ENCODE peak calls at places on chromosomes 3 and 15, in nine cellular contexts. O is A549, N is uterus, T is transverse colon, E is thyroid gland, C is body of pancreas, L is tibial nerve, A is erythroblast, R is breast epithelium. P is an unnamed sample.

GRCh38 chr3:196220587-196220986 is 4.3 kb downstream of the SLC51A start:
- DNase-seq in A (no peak), R (no peak), C (no peak), N (no peak), E (no peak), T (no peak), L (no peak), O (no peak), P (no peak)

GRCh38 chr3:57098418-57099310 is 38.2 kb downstream of the SPATA12 start:
- DNase-seq in O (no peak), T (no peak), R (no peak), N (no peak), L (no peak), C (no peak), A (no peak), E (no peak), P (no peak)

GRCh38 chr15:99454941-99455795 is 110.6 kb upstream of the MEF2A start:
- DNase-seq in T (peak; percentile 50), E (peak; percentile 71), A (no peak), L (peak; percentile 64), R (peak; percentile 68), N (peak; percentile 87), O (peak; percentile 19), C (peak; percentile 66), P (peak; percentile 80)

GRCh38 chr3:83033123-83033522 is 1271.7 kb upstream of the GBE1 start:
- DNase-seq in O (no peak), R (no peak), E (no peak), T (no peak), C (no peak), N (no peak), L (no peak), A (no peak), P (no peak)

GRCh38 chr15:70752142-70752754 is 11.1 kb downstream of the UACA start:
- DNase-seq in N (no peak), R (no peak), A (no peak), T (peak; percentile 34), C (no peak), O (no peak), E (peak; percentile 22), L (peak; percentile 60), P (no peak)

GRCh38 chr3:126344380-126345041 is 12.7 kb downstream of the KLF15 start:
- DNase-seq in O (no peak), T (peak; percentile 6), N (peak; percentile 11), L (no peak), C (no peak), R (no peak), A (no peak), E (no peak), P (no peak)

GRCh38 chr3:4953119-4953518 is 26.1 kb upstream of the BHLHE40 start:
- DNase-seq in A (no peak), C (no peak), E (no peak), L (no peak), R (no peak), N (no peak), O (no peak), T (no peak), P (no peak)

GRCh38 chr3:98705694-98706093 is 57.4 kb upstream of the ST3GAL6 start:
- DNase-seq in E (no peak), T (no peak), L (no peak), O (no peak), N (no peak), R (no peak), C (no peak), A (no peak), P (no peak)

GRCh38 chr3:58492385-58492970 is 582 bp downstream of the KCTD6 start:
- DNase-seq in N (no peak), R (no peak), O (no peak), L (no peak), E (peak; percentile 35), T (no peak), A (peak; percentile 47), C (peak; percentile 22), P (peak; percentile 24)

GRCh38 chr3:88528494-88528893 is 378.7 kb downstream of the C3orf38 start:
- DNase-seq in A (no peak), O (no peak), N (no peak), R (no peak), E (no peak), C (no peak), T (no peak), L (no peak), P (no peak)

GRCh38 chr3:102123590-102124190 is 274.4 kb downstream of the NFKBIZ start:
- DNase-seq in E (no peak), L (no peak), O (no peak), C (no peak), N (no peak), R (no peak), T (no peak), A (no peak), P (no peak)

GRCh38 chr3:98806583-98806982 is 43.4 kb downstream of the ST3GAL6 start:
- DNase-seq in N (no peak), L (no peak), E (no peak), C (no peak), O (no peak), T (no peak), A (no peak), R (no peak), P (no peak)

GRCh38 chr15:77864211-77865105 is 213.1 kb downstream of the TBC1D2B start:
- DNase-seq in T (peak; percentile 5), E (peak; percentile 65), C (no peak), R (no peak), L (no peak), O (no peak), N (peak; percentile 3), A (no peak), P (no peak)

DNA sequence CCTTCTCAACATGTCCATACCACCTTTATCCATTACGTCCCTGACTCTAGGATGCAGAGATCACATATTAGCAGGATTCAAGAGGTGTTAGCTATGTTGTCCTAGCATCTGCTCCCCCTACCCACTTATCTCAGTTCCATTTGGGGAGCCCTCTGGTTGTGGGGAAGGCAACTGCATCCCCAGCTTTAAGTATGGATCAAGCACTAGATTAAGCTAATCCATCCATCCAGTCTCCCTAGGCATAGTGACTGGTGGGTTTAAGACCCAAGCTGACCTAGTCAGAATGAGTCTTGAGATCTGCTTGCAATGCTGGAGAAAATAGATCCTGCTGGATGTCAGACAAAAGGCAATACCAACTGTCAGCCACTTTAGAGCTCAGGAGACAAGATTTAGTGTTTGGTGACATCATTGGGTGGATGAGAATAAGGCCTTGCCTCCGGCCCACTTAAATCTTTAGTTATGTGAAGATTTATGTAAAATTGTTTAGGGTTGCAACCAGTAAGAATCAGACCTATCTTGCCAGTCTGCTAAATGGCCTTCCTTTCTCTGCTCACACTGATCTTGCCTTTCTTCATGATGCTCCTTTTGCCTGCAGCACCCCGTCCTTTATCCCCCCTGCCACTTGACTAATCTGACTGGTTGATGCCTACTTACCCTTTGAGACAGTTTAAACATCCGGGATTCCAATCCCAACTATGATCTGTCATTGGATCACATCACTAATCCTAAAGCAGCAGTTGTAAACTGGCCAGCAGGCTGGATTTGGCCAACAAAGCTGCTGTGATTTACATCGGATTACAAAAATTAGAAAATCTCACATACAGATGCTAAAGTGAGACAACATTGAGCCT is 2.1 kb upstream of the ISY1 start:
- DNase-seq in N (no peak), O (peak; percentile 17), R (no peak), A (peak; percentile 40), E (no peak), L (no peak), C (no peak), T (no peak), P (peak; percentile 15)
- TF ChIP-seq POLR2A in N (no peak), O (no peak), R (no peak), A (no peak), E (no peak), L (no peak), C (no peak), T (no peak), P (no peak)

DNA sequence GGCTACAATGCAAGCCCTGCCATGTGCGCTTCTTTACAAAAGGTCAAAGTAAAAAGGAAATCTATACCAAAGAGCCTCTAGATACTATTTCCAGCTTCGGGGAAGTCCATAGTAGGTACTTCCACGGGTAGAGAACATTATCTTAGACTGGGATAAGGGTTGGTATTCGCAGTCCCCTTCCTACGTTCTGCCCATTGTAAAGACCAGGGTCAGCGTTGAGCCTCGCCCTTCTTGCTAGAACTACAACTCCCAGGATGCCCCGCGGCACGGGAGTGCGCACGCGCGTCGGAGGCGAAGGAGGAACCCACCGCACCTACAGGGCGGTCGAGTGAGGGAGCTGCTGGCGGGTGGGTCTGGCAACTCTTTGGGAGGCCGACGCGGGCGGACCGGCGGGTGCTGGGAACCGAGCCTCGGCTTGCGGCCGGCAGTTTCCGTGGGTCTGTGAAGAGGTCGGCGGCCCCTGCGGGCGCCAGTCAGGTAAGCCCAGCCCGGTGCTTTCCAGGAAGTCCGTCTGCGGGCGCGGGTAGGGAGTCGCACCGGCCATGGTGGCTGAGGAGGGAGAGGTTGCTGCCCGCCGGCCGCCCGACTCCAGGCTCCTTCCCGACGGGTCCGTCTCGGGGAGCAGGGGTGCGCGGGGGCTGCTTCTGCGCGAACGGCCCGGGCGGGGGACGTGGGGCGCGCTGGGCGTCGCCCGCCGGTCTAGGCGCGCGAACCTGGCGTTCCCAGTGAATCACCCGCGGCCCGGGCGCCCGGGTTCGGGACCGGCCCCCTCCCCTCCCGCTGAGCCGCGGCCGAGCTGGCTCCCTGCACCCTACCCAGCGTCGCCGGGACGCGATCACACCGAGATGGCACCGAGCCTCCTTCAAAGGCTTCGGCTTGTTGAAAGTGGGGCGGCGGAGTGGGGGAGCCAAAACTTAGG is at the start of gene TMOD3:
- DNase-seq in T (peak; percentile 96), A (peak; percentile 91), E (peak; percentile 92), N (peak; percentile 95), O (peak; percentile 95), C (peak; percentile 94), R (peak; percentile 81), L (peak; percentile 75), P (peak; percentile 44)
- TF ChIP-seq POLR2A in T (peak; percentile 95), A (peak; percentile 92), E (peak; percentile 63), N (peak; percentile 93), O (peak; percentile 95), C (peak; percentile 88), R (peak; percentile 80), L (peak; percentile 91), P (peak; percentile 95)

GRCh38 chr3:115147329-115148141 is 447 bp upstream of the ZBTB20 start:
- DNase-seq in N (peak; percentile 98), E (peak; percentile 99), L (peak; percentile 98), T (peak; percentile 98), A (peak; percentile 100), R (peak; percentile 99), C (peak; percentile 99), O (peak; percentile 100), P (peak; percentile 72)
- TF ChIP-seq POLR2A in N (peak; percentile 83), E (no peak), L (peak; percentile 84), T (peak; percentile 89), A (peak; percentile 72), R (peak; percentile 65), C (peak; percentile 84), O (peak; percentile 73), P (peak; percentile 56)

DNA sequence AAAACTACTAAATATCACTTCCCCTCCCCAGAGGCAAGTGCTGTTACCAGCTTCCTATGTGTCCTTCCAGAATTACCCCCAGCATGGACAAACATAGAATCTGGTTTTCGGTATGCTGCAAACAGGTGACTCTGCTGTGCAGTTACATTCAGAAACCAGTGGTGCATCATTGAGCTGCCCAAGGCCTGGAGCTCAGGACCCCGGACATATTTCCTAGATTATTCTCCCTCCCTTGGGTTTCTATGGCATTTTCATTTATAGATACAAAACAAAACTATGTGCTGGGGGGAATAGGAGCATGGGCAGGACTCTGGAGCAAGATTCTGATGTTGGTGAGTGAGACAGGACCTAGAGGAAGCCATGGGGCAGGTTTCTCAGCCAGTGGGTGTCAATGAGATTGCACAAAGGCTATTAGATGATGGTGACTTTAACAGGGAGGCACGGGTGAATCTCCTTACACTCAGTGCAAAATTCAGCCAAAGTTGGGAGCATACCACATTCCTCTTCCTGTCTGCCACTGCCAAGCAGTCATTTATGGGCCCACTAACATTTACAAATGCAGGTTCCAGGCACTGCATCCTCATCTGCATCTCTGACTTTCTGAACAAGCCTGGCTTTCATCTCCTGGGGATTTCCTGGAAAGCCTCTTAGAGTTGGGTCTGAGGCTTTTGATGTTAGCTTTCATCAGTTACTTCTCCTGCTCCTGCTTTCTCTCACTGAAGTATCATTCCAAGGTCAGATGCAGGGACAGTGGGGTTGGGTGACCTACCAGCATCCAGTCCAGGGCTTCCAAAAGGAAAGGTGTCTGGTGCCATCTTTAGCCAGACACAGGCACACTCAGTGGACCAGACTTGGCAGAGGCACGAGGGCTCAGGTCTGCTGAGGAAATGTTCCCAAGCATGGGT is 44.5 kb downstream of the CMTM7 start:
- DNase-seq in R (peak; percentile 12), O (no peak), L (no peak), A (no peak), T (no peak), E (no peak), N (no peak), C (no peak), P (no peak)
- TF ChIP-seq POLR2A in R (no peak), O (no peak), L (no peak), A (no peak), T (no peak), E (no peak), N (no peak), C (no peak), P (no peak)